ENCODE peak calls at places on chromosomes 1 and 21, in five cellular contexts. One of them, this sample, is unnamed.

GRCh38 chr1:116570358-116571214 is at the start of gene CD58:
- DNase-seq in activated CD8-positive, alpha-beta T cell treated with anti-CD3 and anti-CD28 coated beads for 36 hours: peak; percentile 94
- DNase-seq in thoracic aorta: peak; percentile 60
- DNase-seq in PC-3: peak; percentile 91
- DNase-seq in pancreas: peak; percentile 91
- DNase-seq in this sample: peak; percentile 93

GRCh38 chr1:3597599-3597964 is 13.7 kb downstream of the MEGF6 start:
- DNase-seq in activated CD8-positive, alpha-beta T cell treated with anti-CD3 and anti-CD28 coated beads for 36 hours: peak; percentile 54
- DNase-seq in thoracic aorta: no peak
- DNase-seq in PC-3: no peak
- DNase-seq in pancreas: no peak
- DNase-seq in this sample: no peak

GRCh38 chr1:6507037-6507428 is 15.6 kb upstream of the PLEKHG5 start:
- DNase-seq in activated CD8-positive, alpha-beta T cell treated with anti-CD3 and anti-CD28 coated beads for 36 hours: no peak
- DNase-seq in thoracic aorta: no peak
- DNase-seq in PC-3: no peak
- DNase-seq in pancreas: no peak
- DNase-seq in this sample: no peak

GRCh38 chr1:59484090-59484489 is 187.2 kb downstream of the FGGY start:
- DNase-seq in activated CD8-positive, alpha-beta T cell treated with anti-CD3 and anti-CD28 coated beads for 36 hours: no peak
- DNase-seq in thoracic aorta: no peak
- DNase-seq in PC-3: peak; percentile 85
- DNase-seq in pancreas: no peak
- DNase-seq in this sample: no peak

GRCh38 chr1:205053296-205053695 is 10.3 kb downstream of the CNTN2 start:
- DNase-seq in activated CD8-positive, alpha-beta T cell treated with anti-CD3 and anti-CD28 coated beads for 36 hours: no peak
- DNase-seq in thoracic aorta: no peak
- DNase-seq in PC-3: no peak
- DNase-seq in pancreas: no peak
- DNase-seq in this sample: no peak

GRCh38 chr1:93681095-93681548 is 515 bp downstream of the BCAR3 start:
- DNase-seq in activated CD8-positive, alpha-beta T cell treated with anti-CD3 and anti-CD28 coated beads for 36 hours: no peak
- DNase-seq in thoracic aorta: no peak
- DNase-seq in PC-3: peak; percentile 43
- DNase-seq in pancreas: peak; percentile 64
- DNase-seq in this sample: peak; percentile 45

GRCh38 chr1:231970684-231971083 is 344.1 kb downstream of the DISC1 start:
- DNase-seq in activated CD8-positive, alpha-beta T cell treated with anti-CD3 and anti-CD28 coated beads for 36 hours: peak; percentile 10
- DNase-seq in thoracic aorta: no peak
- DNase-seq in PC-3: peak; percentile 17
- DNase-seq in pancreas: no peak
- DNase-seq in this sample: no peak

GRCh38 chr1:153552335-153552734 is 3.3 kb upstream of the S100A3 start:
- DNase-seq in activated CD8-positive, alpha-beta T cell treated with anti-CD3 and anti-CD28 coated beads for 36 hours: no peak
- DNase-seq in thoracic aorta: no peak
- DNase-seq in PC-3: no peak
- DNase-seq in pancreas: no peak
- DNase-seq in this sample: no peak

GRCh38 chr1:25796807-25797458 is 3.1 kb upstream of the SELENON start:
- DNase-seq in activated CD8-positive, alpha-beta T cell treated with anti-CD3 and anti-CD28 coated beads for 36 hours: peak; percentile 92
- DNase-seq in thoracic aorta: no peak
- DNase-seq in PC-3: peak; percentile 84
- DNase-seq in pancreas: peak; percentile 99
- DNase-seq in this sample: peak; percentile 73

GRCh38 chr1:154751690-154752089 is 118.4 kb downstream of the KCNN3 start:
- DNase-seq in activated CD8-positive, alpha-beta T cell treated with anti-CD3 and anti-CD28 coated beads for 36 hours: peak; percentile 25
- DNase-seq in thoracic aorta: no peak
- DNase-seq in PC-3: no peak
- DNase-seq in pancreas: no peak
- DNase-seq in this sample: no peak

GRCh38 chr1:44557756-44558155 is 116.5 kb downstream of the TMEM53 start:
- DNase-seq in activated CD8-positive, alpha-beta T cell treated with anti-CD3 and anti-CD28 coated beads for 36 hours: no peak
- DNase-seq in thoracic aorta: no peak
- DNase-seq in PC-3: peak; percentile 60
- DNase-seq in pancreas: no peak
- DNase-seq in this sample: no peak

GRCh38 chr1:234981758-234982157 is 146.9 kb downstream of the TOMM20 start:
- DNase-seq in activated CD8-positive, alpha-beta T cell treated with anti-CD3 and anti-CD28 coated beads for 36 hours: no peak
- DNase-seq in thoracic aorta: no peak
- DNase-seq in PC-3: no peak
- DNase-seq in pancreas: no peak
- DNase-seq in this sample: no peak

GRCh38 chr1:202592141-202592540 is 118.1 kb downstream of the SYT2 start:
- DNase-seq in activated CD8-positive, alpha-beta T cell treated with anti-CD3 and anti-CD28 coated beads for 36 hours: peak; percentile 17
- DNase-seq in thoracic aorta: no peak
- DNase-seq in PC-3: no peak
- DNase-seq in pancreas: no peak
- DNase-seq in this sample: no peak

GRCh38 chr1:17671314-17671705 is 83.8 kb upstream of the ACTL8 start:
- DNase-seq in activated CD8-positive, alpha-beta T cell treated with anti-CD3 and anti-CD28 coated beads for 36 hours: no peak
- DNase-seq in thoracic aorta: no peak
- DNase-seq in PC-3: no peak
- DNase-seq in pancreas: no peak
- DNase-seq in this sample: no peak

GRCh38 chr1:235069577-235070563 is 58.8 kb downstream of the TOMM20 start:
- DNase-seq in activated CD8-positive, alpha-beta T cell treated with anti-CD3 and anti-CD28 coated beads for 36 hours: no peak
- DNase-seq in thoracic aorta: peak; percentile 80
- DNase-seq in PC-3: peak; percentile 95
- DNase-seq in pancreas: peak; percentile 95
- DNase-seq in this sample: no peak

GRCh38 chr1:6897138-6897537 is 111.9 kb downstream of the CAMTA1 start:
- DNase-seq in activated CD8-positive, alpha-beta T cell treated with anti-CD3 and anti-CD28 coated beads for 36 hours: no peak
- DNase-seq in thoracic aorta: no peak
- DNase-seq in PC-3: no peak
- DNase-seq in pancreas: no peak
- DNase-seq in this sample: no peak

GRCh38 chr1:162136760-162137537 is 67.5 kb downstream of the NOS1AP start:
- DNase-seq in activated CD8-positive, alpha-beta T cell treated with anti-CD3 and anti-CD28 coated beads for 36 hours: no peak
- DNase-seq in thoracic aorta: no peak
- DNase-seq in PC-3: peak; percentile 91
- DNase-seq in pancreas: no peak
- DNase-seq in this sample: no peak

GRCh38 chr1:60886793-60887331 is 195.5 kb upstream of the NFIA start:
- DNase-seq in activated CD8-positive, alpha-beta T cell treated with anti-CD3 and anti-CD28 coated beads for 36 hours: no peak
- DNase-seq in thoracic aorta: no peak
- DNase-seq in PC-3: no peak
- DNase-seq in pancreas: no peak
- DNase-seq in this sample: no peak

GRCh38 chr1:6127587-6128163 is 52.4 kb downstream of the CHD5 start:
- DNase-seq in activated CD8-positive, alpha-beta T cell treated with anti-CD3 and anti-CD28 coated beads for 36 hours: peak; percentile 86
- DNase-seq in thoracic aorta: no peak
- DNase-seq in PC-3: peak; percentile 60
- DNase-seq in pancreas: peak; percentile 84
- DNase-seq in this sample: peak; percentile 86

GRCh38 chr1:86758570-86758969 is 54.2 kb downstream of the SH3GLB1 start:
- DNase-seq in activated CD8-positive, alpha-beta T cell treated with anti-CD3 and anti-CD28 coated beads for 36 hours: no peak
- DNase-seq in thoracic aorta: no peak
- DNase-seq in PC-3: peak; percentile 66
- DNase-seq in pancreas: peak; percentile 64
- DNase-seq in this sample: no peak

GRCh38 chr21:35324372-35325220 is 275.5 kb upstream of the RUNX1 start:
- DNase-seq in activated CD8-positive, alpha-beta T cell treated with anti-CD3 and anti-CD28 coated beads for 36 hours: no peak
- DNase-seq in thoracic aorta: no peak
- DNase-seq in PC-3: peak; percentile 56
- DNase-seq in pancreas: no peak
- DNase-seq in this sample: no peak

GRCh38 chr1:234238060-234238459 is 135.2 kb upstream of the COA6 start:
- DNase-seq in activated CD8-positive, alpha-beta T cell treated with anti-CD3 and anti-CD28 coated beads for 36 hours: no peak
- DNase-seq in thoracic aorta: no peak
- DNase-seq in PC-3: no peak
- DNase-seq in pancreas: no peak
- DNase-seq in this sample: no peak

GRCh38 chr1:31812158-31812829 is 3.5 kb downstream of the SPOCD1 start:
- DNase-seq in activated CD8-positive, alpha-beta T cell treated with anti-CD3 and anti-CD28 coated beads for 36 hours: no peak
- DNase-seq in thoracic aorta: no peak
- DNase-seq in PC-3: no peak
- DNase-seq in pancreas: no peak
- DNase-seq in this sample: no peak

GRCh38 chr21:44010429-44010828 is 1.7 kb upstream of the TRAPPC10 start:
- DNase-seq in activated CD8-positive, alpha-beta T cell treated with anti-CD3 and anti-CD28 coated beads for 36 hours: no peak
- DNase-seq in thoracic aorta: no peak
- DNase-seq in PC-3: no peak
- DNase-seq in pancreas: no peak
- DNase-seq in this sample: no peak

GRCh38 chr1:27235827-27236226 is 1.4 kb downstream of the WDTC1 start:
- DNase-seq in activated CD8-positive, alpha-beta T cell treated with anti-CD3 and anti-CD28 coated beads for 36 hours: no peak
- DNase-seq in thoracic aorta: no peak
- DNase-seq in PC-3: peak; percentile 1
- DNase-seq in pancreas: no peak
- DNase-seq in this sample: no peak

GRCh38 chr1:230185076-230186001 is 118.3 kb downstream of the GALNT2 start:
- DNase-seq in activated CD8-positive, alpha-beta T cell treated with anti-CD3 and anti-CD28 coated beads for 36 hours: no peak
- DNase-seq in thoracic aorta: no peak
- DNase-seq in PC-3: peak; percentile 22
- DNase-seq in pancreas: no peak
- DNase-seq in this sample: no peak

GRCh38 chr1:201655243-201655642 is 116.3 kb downstream of the NAV1 start:
- DNase-seq in activated CD8-positive, alpha-beta T cell treated with anti-CD3 and anti-CD28 coated beads for 36 hours: no peak
- DNase-seq in thoracic aorta: no peak
- DNase-seq in PC-3: no peak
- DNase-seq in pancreas: no peak
- DNase-seq in this sample: no peak

GRCh38 chr1:43885311-43885801 is 48.2 kb upstream of the ARTN start:
- DNase-seq in activated CD8-positive, alpha-beta T cell treated with anti-CD3 and anti-CD28 coated beads for 36 hours: no peak
- DNase-seq in thoracic aorta: no peak
- DNase-seq in PC-3: no peak
- DNase-seq in pancreas: no peak
- DNase-seq in this sample: no peak

GRCh38 chr21:33293811-33294216 is 27.6 kb downstream of the IL10RB start:
- DNase-seq in activated CD8-positive, alpha-beta T cell treated with anti-CD3 and anti-CD28 coated beads for 36 hours: no peak
- DNase-seq in thoracic aorta: no peak
- DNase-seq in PC-3: peak; percentile 19
- DNase-seq in pancreas: no peak
- DNase-seq in this sample: no peak

GRCh38 chr1:19436716-19437476 is 48.4 kb downstream of the CAPZB start:
- DNase-seq in activated CD8-positive, alpha-beta T cell treated with anti-CD3 and anti-CD28 coated beads for 36 hours: no peak
- DNase-seq in thoracic aorta: no peak
- DNase-seq in PC-3: peak; percentile 6
- DNase-seq in pancreas: peak; percentile 76
- DNase-seq in this sample: no peak

GRCh38 chr1:19441048-19441447 is 44.3 kb downstream of the CAPZB start:
- DNase-seq in activated CD8-positive, alpha-beta T cell treated with anti-CD3 and anti-CD28 coated beads for 36 hours: no peak
- DNase-seq in thoracic aorta: no peak
- DNase-seq in PC-3: no peak
- DNase-seq in pancreas: no peak
- DNase-seq in this sample: no peak

GRCh38 chr1:19438552-19439196 is 46.7 kb downstream of the CAPZB start:
- DNase-seq in activated CD8-positive, alpha-beta T cell treated with anti-CD3 and anti-CD28 coated beads for 36 hours: no peak
- DNase-seq in thoracic aorta: no peak
- DNase-seq in PC-3: no peak
- DNase-seq in pancreas: no peak
- DNase-seq in this sample: no peak

GRCh38 chr1:19437911-19438310 is 47.4 kb downstream of the CAPZB start:
- DNase-seq in activated CD8-positive, alpha-beta T cell treated with anti-CD3 and anti-CD28 coated beads for 36 hours: no peak
- DNase-seq in thoracic aorta: peak; percentile 64
- DNase-seq in PC-3: no peak
- DNase-seq in pancreas: no peak
- DNase-seq in this sample: no peak

GRCh38 chr1:19439464-19440171 is 45.7 kb downstream of the CAPZB start:
- DNase-seq in activated CD8-positive, alpha-beta T cell treated with anti-CD3 and anti-CD28 coated beads for 36 hours: peak; percentile 59
- DNase-seq in thoracic aorta: no peak
- DNase-seq in PC-3: no peak
- DNase-seq in pancreas: no peak
- DNase-seq in this sample: no peak
- TF ChIP-seq CTCF in activated CD8-positive, alpha-beta T cell treated with anti-CD3 and anti-CD28 coated beads for 36 hours: peak; percentile 28
- TF ChIP-seq CTCF in thoracic aorta: no peak
- TF ChIP-seq CTCF in PC-3: peak; percentile 39
- TF ChIP-seq CTCF in pancreas: no peak
- TF ChIP-seq CTCF in this sample: no peak

DNA sequence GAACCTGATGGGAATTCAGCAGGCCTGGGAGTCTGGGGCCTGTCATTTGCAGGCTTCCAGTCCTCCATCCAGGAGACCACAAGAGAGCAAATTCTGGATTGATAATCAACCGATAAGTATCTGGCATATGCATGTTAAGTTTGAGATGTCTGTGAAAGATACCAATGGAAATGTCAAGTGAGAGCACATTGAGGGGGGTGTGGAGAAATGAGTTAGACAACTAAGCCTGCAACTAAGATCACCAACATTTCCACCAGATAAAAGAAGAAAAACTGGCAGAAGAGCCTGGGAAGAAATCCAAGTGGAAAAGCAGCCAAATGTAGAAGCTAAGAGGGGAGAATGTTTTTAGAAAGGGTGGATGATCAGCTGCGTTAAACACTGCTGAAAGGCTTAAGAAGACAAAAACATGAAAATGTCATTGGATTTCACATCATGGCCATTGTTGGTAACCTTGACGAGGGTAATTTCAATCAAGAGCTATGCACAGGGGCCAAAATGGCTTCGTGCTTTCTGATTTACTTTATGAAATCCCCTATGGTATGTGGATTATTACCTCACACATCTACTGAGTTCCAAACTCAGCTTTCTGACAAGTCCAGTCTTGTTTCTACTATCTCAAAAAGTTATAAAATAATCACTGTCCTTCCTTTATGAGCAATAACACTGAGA is 648.0 kb downstream of the PLPP3 start:
- DNase-seq in activated CD8-positive, alpha-beta T cell treated with anti-CD3 and anti-CD28 coated beads for 36 hours: no peak
- DNase-seq in thoracic aorta: no peak
- DNase-seq in PC-3: no peak
- DNase-seq in pancreas: no peak
- DNase-seq in this sample: no peak
- TF ChIP-seq CTCF in activated CD8-positive, alpha-beta T cell treated with anti-CD3 and anti-CD28 coated beads for 36 hours: no peak
- TF ChIP-seq CTCF in thoracic aorta: no peak
- TF ChIP-seq CTCF in PC-3: no peak
- TF ChIP-seq CTCF in pancreas: no peak
- TF ChIP-seq CTCF in this sample: no peak

GRCh38 chr21:17900990-17901385 is 81.8 kb upstream of the C21orf91 start:
- DNase-seq in activated CD8-positive, alpha-beta T cell treated with anti-CD3 and anti-CD28 coated beads for 36 hours: no peak
- DNase-seq in thoracic aorta: no peak
- DNase-seq in PC-3: no peak
- DNase-seq in pancreas: no peak
- DNase-seq in this sample: no peak
- TF ChIP-seq CTCF in activated CD8-positive, alpha-beta T cell treated with anti-CD3 and anti-CD28 coated beads for 36 hours: no peak
- TF ChIP-seq CTCF in thoracic aorta: no peak
- TF ChIP-seq CTCF in PC-3: no peak
- TF ChIP-seq CTCF in pancreas: no peak
- TF ChIP-seq CTCF in this sample: no peak

GRCh38 chr1:92619466-92620189 is 132.9 kb upstream of the GFI1 start:
- DNase-seq in activated CD8-positive, alpha-beta T cell treated with anti-CD3 and anti-CD28 coated beads for 36 hours: no peak
- DNase-seq in thoracic aorta: no peak
- DNase-seq in PC-3: no peak
- DNase-seq in pancreas: no peak
- DNase-seq in this sample: no peak

DNA sequence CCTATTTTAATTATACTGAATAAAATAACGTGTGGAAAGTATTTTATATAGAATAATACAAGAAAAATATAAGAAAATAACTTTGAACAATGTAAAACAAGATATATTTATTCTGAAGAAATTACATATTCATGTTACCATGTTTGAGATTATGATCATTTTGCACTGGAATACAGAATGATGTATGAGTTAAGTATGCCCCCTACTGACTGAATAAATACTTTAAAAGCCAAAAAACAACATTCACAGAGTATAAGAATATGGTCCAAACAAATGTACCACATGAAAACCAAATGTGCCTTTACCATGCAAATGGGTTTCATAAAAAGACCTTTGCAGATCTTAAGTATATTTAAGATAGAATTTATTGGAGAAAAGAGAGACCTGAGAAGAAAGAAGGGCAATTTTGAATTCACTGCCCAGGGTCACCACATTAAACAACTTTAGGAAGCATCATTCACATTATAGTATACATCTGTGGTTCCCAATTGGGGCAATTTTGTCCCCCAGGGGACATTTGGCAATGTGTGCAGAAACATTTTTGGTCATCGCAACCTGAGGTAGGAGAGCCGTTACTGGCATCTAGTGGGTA is 136.6 kb upstream of the GFI1 start:
- DNase-seq in activated CD8-positive, alpha-beta T cell treated with anti-CD3 and anti-CD28 coated beads for 36 hours: no peak
- DNase-seq in thoracic aorta: no peak
- DNase-seq in PC-3: peak; percentile 45
- DNase-seq in pancreas: no peak
- DNase-seq in this sample: peak; percentile 13
- TF ChIP-seq CTCF in activated CD8-positive, alpha-beta T cell treated with anti-CD3 and anti-CD28 coated beads for 36 hours: peak; percentile 74
- TF ChIP-seq CTCF in thoracic aorta: peak; percentile 13
- TF ChIP-seq CTCF in PC-3: peak; percentile 67
- TF ChIP-seq CTCF in pancreas: peak; percentile 14
- TF ChIP-seq CTCF in this sample: no peak